ENCODE peak calls at places on chromosomes 6 and 20, in four cellular contexts. One of them, this sample, is unnamed.

GRCh38 chr20:49384437-49385434 is 97.7 kb downstream of the KCNB1 start:
- DNase-seq in heart left ventricle: peak; percentile 88
- DNase-seq in Peyer's patch: peak; percentile 23
- DNase-seq in breast epithelium: no peak
- DNase-seq in this sample: no peak

GRCh38 chr6:91487729-91488392 is 901.0 kb upstream of the MAP3K7 start:
- DNase-seq in heart left ventricle: no peak
- DNase-seq in Peyer's patch: no peak
- DNase-seq in breast epithelium: no peak
- DNase-seq in this sample: no peak

GRCh38 chr6:129321303-129321702 is 388.7 kb downstream of the ARHGAP18 start:
- DNase-seq in heart left ventricle: no peak
- DNase-seq in Peyer's patch: no peak
- DNase-seq in breast epithelium: no peak
- DNase-seq in this sample: no peak

GRCh38 chr20:34233687-34234086 is 7.5 kb upstream of the ASIP start:
- DNase-seq in heart left ventricle: no peak
- DNase-seq in Peyer's patch: no peak
- DNase-seq in breast epithelium: no peak
- DNase-seq in this sample: no peak

GRCh38 chr20:36315545-36316351 is 9.6 kb downstream of the DLGAP4 start:
- DNase-seq in heart left ventricle: no peak
- DNase-seq in Peyer's patch: no peak
- DNase-seq in breast epithelium: no peak
- DNase-seq in this sample: peak; percentile 62

GRCh38 chr6:52513464-52513863 is 63.4 kb downstream of the TRAM2 start:
- DNase-seq in heart left ventricle: no peak
- DNase-seq in Peyer's patch: no peak
- DNase-seq in breast epithelium: no peak
- DNase-seq in this sample: no peak

GRCh38 chr20:48025661-48026060 is 240.4 kb upstream of the SULF2 start:
- DNase-seq in heart left ventricle: no peak
- DNase-seq in Peyer's patch: no peak
- DNase-seq in breast epithelium: no peak
- DNase-seq in this sample: no peak

GRCh38 chr6:11315743-11316437 is 83.4 kb upstream of the NEDD9 start:
- DNase-seq in heart left ventricle: no peak
- DNase-seq in Peyer's patch: no peak
- DNase-seq in breast epithelium: peak; percentile 62
- DNase-seq in this sample: no peak

GRCh38 chr6:15036690-15037245 is 209.1 kb upstream of the JARID2 start:
- DNase-seq in heart left ventricle: peak; percentile 87
- DNase-seq in Peyer's patch: no peak
- DNase-seq in breast epithelium: peak; percentile 17
- DNase-seq in this sample: no peak

GRCh38 chr6:16849280-16850210 is 88.3 kb upstream of the ATXN1 start:
- DNase-seq in heart left ventricle: no peak
- DNase-seq in Peyer's patch: no peak
- DNase-seq in breast epithelium: no peak
- DNase-seq in this sample: no peak

GRCh38 chr20:12970372-12970821 is 38.4 kb upstream of the SPTLC3 start:
- DNase-seq in heart left ventricle: no peak
- DNase-seq in Peyer's patch: no peak
- DNase-seq in breast epithelium: no peak
- DNase-seq in this sample: no peak

GRCh38 chr20:63369724-63370622 is 8.8 kb upstream of the CHRNA4 start:
- DNase-seq in heart left ventricle: no peak
- DNase-seq in Peyer's patch: no peak
- DNase-seq in breast epithelium: no peak
- DNase-seq in this sample: no peak
- TF ChIP-seq CTCF in heart left ventricle: no peak
- TF ChIP-seq CTCF in Peyer's patch: no peak
- TF ChIP-seq CTCF in breast epithelium: no peak
- TF ChIP-seq CTCF in this sample: peak; percentile 46

GRCh38 chr6:119395192-119395591 is 45.6 kb upstream of the MAN1A1 start:
- DNase-seq in heart left ventricle: no peak
- DNase-seq in Peyer's patch: no peak
- DNase-seq in breast epithelium: no peak
- DNase-seq in this sample: no peak
- TF ChIP-seq CTCF in heart left ventricle: no peak
- TF ChIP-seq CTCF in Peyer's patch: no peak
- TF ChIP-seq CTCF in breast epithelium: no peak
- TF ChIP-seq CTCF in this sample: no peak

DNA sequence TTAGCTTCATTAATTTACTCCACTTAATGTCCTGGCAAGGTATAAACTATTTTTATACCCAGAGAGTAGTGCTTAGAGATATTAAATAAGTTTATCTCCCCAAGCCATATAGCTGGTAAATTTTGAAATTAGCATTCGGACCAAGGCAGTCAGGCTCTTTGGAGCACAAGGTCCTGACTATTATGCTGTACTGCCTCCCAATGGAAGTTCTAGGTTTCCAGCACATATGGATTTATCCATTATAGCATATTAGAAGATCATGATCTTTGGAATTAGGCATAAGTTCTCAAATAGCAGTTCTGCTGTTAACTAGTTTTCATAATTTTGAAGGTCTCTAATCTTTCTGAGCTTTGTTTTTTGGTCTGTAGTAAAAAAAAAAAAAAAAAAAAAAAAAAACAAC is 835.3 kb upstream of the EPHA7 start:
- DNase-seq in heart left ventricle: no peak
- DNase-seq in Peyer's patch: no peak
- DNase-seq in breast epithelium: no peak
- DNase-seq in this sample: no peak
- TF ChIP-seq CTCF in heart left ventricle: no peak
- TF ChIP-seq CTCF in Peyer's patch: peak; percentile 58
- TF ChIP-seq CTCF in breast epithelium: no peak
- TF ChIP-seq CTCF in this sample: peak; percentile 68

GRCh38 chr20:19025430-19026120 is 186.9 kb upstream of the SLC24A3 start:
- DNase-seq in heart left ventricle: no peak
- DNase-seq in Peyer's patch: no peak
- DNase-seq in breast epithelium: no peak
- DNase-seq in this sample: no peak

GRCh38 chr20:19024296-19025035 is 188.0 kb upstream of the SLC24A3 start:
- DNase-seq in heart left ventricle: no peak
- DNase-seq in Peyer's patch: no peak
- DNase-seq in breast epithelium: no peak
- DNase-seq in this sample: no peak

GRCh38 chr20:19027971-19028370 is 184.5 kb upstream of the SLC24A3 start:
- DNase-seq in heart left ventricle: no peak
- DNase-seq in Peyer's patch: no peak
- DNase-seq in breast epithelium: no peak
- DNase-seq in this sample: no peak

GRCh38 chr20:19026121-19026878 is 186.1 kb upstream of the SLC24A3 start:
- DNase-seq in heart left ventricle: no peak
- DNase-seq in Peyer's patch: no peak
- DNase-seq in breast epithelium: no peak
- DNase-seq in this sample: no peak

DNA sequence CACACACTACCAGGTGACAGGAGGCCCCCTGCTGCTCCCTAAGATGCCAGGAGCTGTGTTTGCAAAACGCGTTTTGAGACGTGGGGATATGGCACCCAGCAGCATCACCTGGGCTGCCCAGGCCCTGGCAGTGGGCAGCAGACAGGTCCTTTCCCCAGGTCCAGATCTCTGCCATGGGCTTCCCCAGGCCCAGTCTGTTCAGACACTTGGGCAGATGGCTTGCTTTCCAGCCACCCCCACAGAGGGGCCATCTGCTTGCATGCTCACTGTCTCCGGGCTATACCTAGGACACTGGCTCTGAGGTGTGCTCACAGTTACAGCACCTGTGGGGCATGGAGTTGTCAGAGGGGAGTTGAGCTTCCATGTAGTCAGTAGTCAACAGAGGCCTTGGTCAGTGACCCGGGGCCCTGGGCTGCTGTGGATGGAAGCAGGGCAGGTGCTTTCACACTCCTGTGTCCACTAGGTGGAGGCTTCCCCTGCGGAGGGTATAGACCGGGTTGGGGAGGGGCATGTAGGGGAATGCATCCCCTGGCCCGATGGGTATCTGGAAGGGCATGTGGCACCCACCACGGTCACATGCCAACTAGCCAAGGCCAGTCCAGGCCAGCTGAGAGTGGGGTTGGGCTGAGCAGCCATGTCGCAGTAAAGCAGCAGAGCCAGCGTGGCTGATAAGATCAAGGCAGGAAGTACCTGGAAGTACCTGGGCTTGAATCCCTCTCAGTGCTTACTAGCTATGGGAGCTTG is 185.4 kb upstream of the SLC24A3 start:
- DNase-seq in heart left ventricle: no peak
- DNase-seq in Peyer's patch: no peak
- DNase-seq in breast epithelium: no peak
- DNase-seq in this sample: no peak
- TF ChIP-seq CTCF in heart left ventricle: no peak
- TF ChIP-seq CTCF in Peyer's patch: no peak
- TF ChIP-seq CTCF in breast epithelium: no peak
- TF ChIP-seq CTCF in this sample: no peak

DNA sequence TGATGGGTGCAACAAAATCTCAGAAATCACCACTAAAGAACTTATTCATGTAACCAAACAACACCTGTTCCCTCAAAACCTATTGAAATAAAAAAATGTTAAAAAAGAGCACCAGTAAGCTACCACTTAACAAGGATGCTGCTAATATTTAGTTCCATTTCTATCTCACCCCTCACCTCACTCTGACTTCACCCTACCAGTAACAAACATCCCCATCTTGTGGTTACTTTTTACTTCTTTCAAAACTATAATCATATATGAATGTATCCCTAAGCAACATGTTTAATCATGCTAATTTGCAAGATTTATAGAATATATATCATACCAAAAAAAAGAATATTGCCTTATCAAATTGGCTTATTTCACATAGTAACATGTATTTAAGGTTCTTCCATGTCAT is 27.4 kb upstream of the SLC24A3 start:
- DNase-seq in heart left ventricle: no peak
- DNase-seq in Peyer's patch: no peak
- DNase-seq in breast epithelium: no peak
- DNase-seq in this sample: no peak
- TF ChIP-seq CTCF in heart left ventricle: no peak
- TF ChIP-seq CTCF in Peyer's patch: no peak
- TF ChIP-seq CTCF in breast epithelium: no peak
- TF ChIP-seq CTCF in this sample: no peak

DNA sequence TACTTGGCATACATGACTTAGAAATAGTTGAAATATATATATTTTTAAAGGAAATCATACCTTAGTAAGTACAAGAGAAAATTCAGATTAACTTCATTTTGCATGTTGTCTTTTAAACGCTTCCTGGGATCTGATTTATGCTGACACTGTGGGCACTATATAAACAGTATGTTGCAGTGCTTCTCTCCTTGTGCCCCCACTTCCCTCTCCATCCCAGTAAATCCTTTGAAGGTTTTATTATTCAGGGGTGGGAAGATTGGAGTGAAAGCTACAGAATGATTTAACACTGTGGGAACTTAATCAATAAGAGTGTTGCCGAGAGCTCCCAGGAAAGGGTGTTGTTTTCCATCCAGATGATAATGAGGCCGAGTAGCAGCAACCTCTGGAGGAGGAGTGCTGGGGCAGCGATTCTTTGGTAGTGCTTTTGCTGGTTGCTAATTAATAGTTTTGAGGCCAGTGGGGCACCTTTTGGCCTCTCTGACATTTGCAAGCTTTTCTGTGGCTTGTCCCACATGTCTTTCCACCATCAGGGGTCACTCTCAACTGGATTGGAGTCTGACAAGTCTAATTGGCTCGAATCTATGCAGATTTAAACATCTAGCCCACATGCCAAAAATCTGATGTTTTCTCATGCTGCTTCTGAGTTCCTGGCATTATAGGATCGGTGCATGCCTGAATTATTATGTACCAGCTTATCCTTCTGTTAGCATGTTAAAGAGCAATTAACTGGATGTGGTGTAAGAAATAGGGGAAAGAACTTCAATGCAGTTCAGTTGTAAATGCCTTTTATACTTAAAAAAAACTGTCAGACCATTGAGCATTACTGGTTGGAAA is 183.1 kb upstream of the MMS22L start:
- DNase-seq in heart left ventricle: no peak
- DNase-seq in Peyer's patch: no peak
- DNase-seq in breast epithelium: no peak
- DNase-seq in this sample: no peak
- TF ChIP-seq CTCF in heart left ventricle: no peak
- TF ChIP-seq CTCF in Peyer's patch: no peak
- TF ChIP-seq CTCF in breast epithelium: no peak
- TF ChIP-seq CTCF in this sample: peak; percentile 42

DNA sequence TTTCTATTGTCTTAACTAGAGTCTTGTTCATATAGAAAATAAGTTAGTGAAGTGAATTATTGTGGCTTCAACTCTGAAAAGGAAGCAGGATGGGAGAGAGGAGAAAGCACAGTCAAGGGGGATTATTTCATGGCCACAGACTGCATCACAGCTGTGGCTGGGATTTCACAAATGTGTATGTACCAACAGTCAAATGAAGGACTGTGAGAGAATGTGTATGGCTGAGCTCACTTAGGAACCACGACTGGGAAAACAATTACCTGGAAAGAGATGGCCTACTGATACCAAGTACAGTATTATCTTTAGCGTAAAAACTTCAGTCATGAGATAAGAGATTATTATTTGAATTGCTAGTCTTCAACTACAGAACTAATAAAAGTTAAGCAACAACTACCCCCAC is 54.9 kb downstream of the SESN1 start:
- DNase-seq in heart left ventricle: no peak
- DNase-seq in Peyer's patch: no peak
- DNase-seq in breast epithelium: no peak
- DNase-seq in this sample: no peak
- TF ChIP-seq CTCF in heart left ventricle: no peak
- TF ChIP-seq CTCF in Peyer's patch: no peak
- TF ChIP-seq CTCF in breast epithelium: no peak
- TF ChIP-seq CTCF in this sample: no peak

GRCh38 chr6:28496099-28496779 is 19.4 kb downstream of the GPX6 start:
- DNase-seq in heart left ventricle: no peak
- DNase-seq in Peyer's patch: no peak
- DNase-seq in breast epithelium: no peak
- DNase-seq in this sample: no peak
- TF ChIP-seq CTCF in heart left ventricle: no peak
- TF ChIP-seq CTCF in Peyer's patch: no peak
- TF ChIP-seq CTCF in breast epithelium: no peak
- TF ChIP-seq CTCF in this sample: peak; percentile 61

DNA sequence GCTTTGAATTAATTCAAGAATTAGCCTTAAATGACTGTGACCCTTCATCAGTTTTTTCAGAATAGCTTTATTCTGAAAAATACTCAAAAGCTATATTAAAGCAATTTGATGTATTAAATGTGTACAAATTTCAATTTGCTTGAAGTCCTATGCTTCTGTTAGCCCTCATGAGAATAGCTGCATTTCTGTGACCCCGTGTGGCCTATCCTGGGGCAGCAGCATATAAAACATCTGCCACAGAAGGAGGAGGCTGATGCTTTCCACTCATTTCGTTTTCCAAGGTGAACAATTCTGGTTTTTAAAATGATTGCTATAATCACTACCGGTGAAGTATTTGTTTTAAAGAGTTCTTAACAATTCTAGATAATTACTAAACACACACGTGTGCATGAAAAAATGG is 360.3 kb downstream of the BTBD9 start:
- DNase-seq in heart left ventricle: no peak
- DNase-seq in Peyer's patch: no peak
- DNase-seq in breast epithelium: no peak
- DNase-seq in this sample: no peak
- TF ChIP-seq CTCF in heart left ventricle: no peak
- TF ChIP-seq CTCF in Peyer's patch: no peak
- TF ChIP-seq CTCF in breast epithelium: no peak
- TF ChIP-seq CTCF in this sample: peak; percentile 49

This sample was measured in type B pancreatic cell.